ENCODE peak calls at places on chromosomes 12 and 14, in six cellular contexts. K, C, I, S, E and H are unnamed samples.

GRCh38 chr12:105399428-105400081 is 69.1 kb downstream of the C12orf75 start:
- DNase-seq in K (no peak), C (no peak), I (no peak), S (no peak), E (no peak), H (no peak)

GRCh38 chr12:118034429-118035193 is 18.1 kb downstream of the RFC5 start:
- DNase-seq in K (no peak), C (no peak), I (no peak), S (no peak), E (peak; percentile 70), H (no peak)

GRCh38 chr14:54813081-54813480 is 89.5 kb downstream of the GCH1 start:
- DNase-seq in K (no peak), C (no peak), I (no peak), S (no peak), E (no peak), H (no peak)

GRCh38 chr12:50052964-50053363 is 4.4 kb upstream of the ASIC1 start:
- DNase-seq in K (no peak), C (no peak), I (no peak), S (no peak), E (no peak), H (no peak)

GRCh38 chr14:31921741-31922140 is 155.4 kb upstream of the ARHGAP5 start:
- DNase-seq in K (no peak), C (no peak), I (no peak), S (no peak), E (no peak), H (no peak)

GRCh38 chr12:113858828-113859386 is 107.2 kb downstream of the RBM19 start:
- DNase-seq in K (no peak), C (no peak), I (no peak), S (no peak), E (no peak), H (no peak)

GRCh38 chr14:91654836-91655235 is 77.0 kb downstream of the CATSPERB start:
- DNase-seq in K (no peak), C (no peak), I (no peak), S (no peak), E (no peak), H (no peak)

GRCh38 chr12:62919827-62920226 is 15.1 kb downstream of the PPM1H start:
- DNase-seq in K (peak; percentile 50), C (no peak), I (no peak), S (no peak), E (no peak), H (no peak)

GRCh38 chr14:74582910-74583581 is 29.0 kb downstream of the LTBP2 start:
- DNase-seq in K (peak; percentile 72), C (peak; percentile 54), I (no peak), S (no peak), E (no peak), H (no peak)

GRCh38 chr12:3044141-3044630 is 33.0 kb upstream of the TSPAN9 start:
- DNase-seq in K (no peak), C (no peak), I (no peak), S (no peak), E (no peak), H (no peak)
- H3K4me1 ChIP-seq in K (peaks cover 50% of the 10 kb centered on the region), C (peaks cover 4% of the 10 kb centered on the region), I (peaks cover 6% of the 10 kb centered on the region), S (peaks cover 12% of the 10 kb centered on the region), E (no peaks in the 10 kb centered on the region), H (no peaks in the 10 kb centered on the region)

GRCh38 chr14:105858676-105859025 is 332.3 kb downstream of the TMEM121 start:
- DNase-seq in K (peak; percentile 32), C (no peak), I (peak; percentile 46), S (no peak), E (no peak), H (peak; percentile 39)
- H3K4me1 ChIP-seq in K (no peaks in the 10 kb centered on the region), C (no peaks in the 10 kb centered on the region), I (no peaks in the 10 kb centered on the region), S (no peaks in the 10 kb centered on the region), E (no peaks in the 10 kb centered on the region), H (no peaks in the 10 kb centered on the region)

GRCh38 chr12:109738878-109739665 is 25.4 kb downstream of the FAM222A start:
- DNase-seq in K (peak; percentile 41), C (no peak), I (peak; percentile 40), S (no peak), E (no peak), H (peak; percentile 52)
- H3K4me1 ChIP-seq in K (no peaks in the 10 kb centered on the region), C (no peaks in the 10 kb centered on the region), I (no peaks in the 10 kb centered on the region), S (peaks cover 36% of the 10 kb centered on the region), E (peaks cover 49% of the 10 kb centered on the region), H (no peaks in the 10 kb centered on the region)

DNA sequence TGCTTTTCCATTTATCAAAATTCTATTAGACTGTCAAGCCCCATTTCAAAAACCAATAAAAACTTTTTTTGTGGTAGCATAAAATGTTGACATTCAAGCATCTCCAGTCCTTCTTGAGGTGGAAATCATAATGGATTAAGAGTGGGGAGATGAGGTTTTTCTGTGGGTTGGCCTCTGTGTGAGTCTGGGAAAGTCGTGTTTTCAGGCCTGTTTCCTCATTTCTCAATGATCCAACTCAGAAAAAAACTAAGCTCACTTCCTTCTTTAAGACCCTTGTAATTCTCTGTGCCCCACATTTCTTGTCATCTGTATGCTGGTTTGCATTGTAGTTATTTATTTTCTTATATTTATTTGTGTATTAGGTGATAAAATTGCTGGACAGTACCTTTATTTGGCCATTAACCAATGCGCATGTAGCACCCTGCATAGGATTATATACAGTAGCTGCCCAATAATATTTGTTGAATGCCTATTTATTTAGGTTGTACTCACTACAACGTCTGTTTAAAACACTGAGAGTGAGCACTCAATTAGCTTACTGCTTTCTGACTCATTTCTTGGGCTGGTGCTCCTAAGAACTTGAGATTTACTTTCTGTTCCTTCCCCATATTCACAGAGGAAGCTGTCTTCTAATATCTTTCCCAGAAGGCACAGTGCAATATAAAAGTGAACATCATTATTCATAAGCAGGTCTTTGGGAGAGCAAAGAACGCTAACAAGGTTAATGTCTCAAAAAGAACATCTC is 121.9 kb downstream of the DNAI7 start:
- DNase-seq in K (no peak), C (no peak), I (no peak), S (no peak), E (no peak), H (no peak)
- H3K4me1 ChIP-seq in K (no peaks in the 10 kb centered on the region), C (no peaks in the 10 kb centered on the region), I (no peaks in the 10 kb centered on the region), S (no peaks in the 10 kb centered on the region), E (no peaks in the 10 kb centered on the region), H (no peaks in the 10 kb centered on the region)